ENCODE peak calls at places on chromosomes 7 and 10, in seven cellular contexts. M is endothelial cell, S is thoracic aorta, A is body of pancreas, N is AG04450, I is GM12865, Q is brain microvascular endothelial cell. E is an unnamed sample.

GRCh38 chr10:99659868-99660366 is 608 bp downstream of the ENTPD7 start:
- DNase-seq in M (no peak), S (no peak), A (no peak), N (no peak), I (no peak), Q (no peak), E (no peak)

GRCh38 chr7:4828720-4829383 is 33.0 kb downstream of the PAPOLB start:
- DNase-seq in M (no peak), S (no peak), A (no peak), N (no peak), I (no peak), Q (no peak), E (no peak)

GRCh38 chr10:101162677-101163076 is 31.6 kb downstream of the TLX1 start:
- DNase-seq in M (no peak), S (no peak), A (peak; percentile 18), N (no peak), I (no peak), Q (no peak), E (no peak)

GRCh38 chr10:124568858-124569622 is 107.4 kb downstream of the LHPP start:
- DNase-seq in M (no peak), S (no peak), A (no peak), N (no peak), I (no peak), Q (no peak), E (no peak)

GRCh38 chr10:93379366-93380042 is 102.6 kb downstream of the MYOF start:
- DNase-seq in M (no peak), S (no peak), A (no peak), N (peak; percentile 39), I (peak; percentile 72), Q (peak; percentile 87), E (no peak)

GRCh38 chr7:100801833-100802568 is 25.3 kb downstream of the EPHB4 start:
- DNase-seq in M (no peak), S (no peak), A (peak; percentile 97), N (peak; percentile 49), I (no peak), Q (peak; percentile 26), E (peak; percentile 94)

GRCh38 chr10:121442086-121442485 is 156.2 kb downstream of the FGFR2 start:
- DNase-seq in M (no peak), S (no peak), A (no peak), N (no peak), I (no peak), Q (no peak), E (no peak)

GRCh38 chr10:92156874-92157273 is 134.0 kb downstream of the CPEB3 start:
- DNase-seq in M (no peak), S (no peak), A (no peak), N (no peak), I (no peak), Q (no peak), E (no peak)

GRCh38 chr10:89609730-89610393 is 35.2 kb downstream of the PANK1 start:
- DNase-seq in M (no peak), S (no peak), A (no peak), N (no peak), I (peak; percentile 78), Q (no peak), E (peak; percentile 52)

GRCh38 chr7:159030490-159031134 is 114.1 kb downstream of the VIPR2 start:
- DNase-seq in M (peak; percentile 69), S (no peak), A (peak; percentile 64), N (no peak), I (no peak), Q (peak; percentile 10), E (peak; percentile 67)
- TF ChIP-seq CTCF in M (no peak), S (peak; percentile 61), A (peak; percentile 26), N (no peak), I (no peak), Q (peak; percentile 30), E (peak; percentile 30)

DNA sequence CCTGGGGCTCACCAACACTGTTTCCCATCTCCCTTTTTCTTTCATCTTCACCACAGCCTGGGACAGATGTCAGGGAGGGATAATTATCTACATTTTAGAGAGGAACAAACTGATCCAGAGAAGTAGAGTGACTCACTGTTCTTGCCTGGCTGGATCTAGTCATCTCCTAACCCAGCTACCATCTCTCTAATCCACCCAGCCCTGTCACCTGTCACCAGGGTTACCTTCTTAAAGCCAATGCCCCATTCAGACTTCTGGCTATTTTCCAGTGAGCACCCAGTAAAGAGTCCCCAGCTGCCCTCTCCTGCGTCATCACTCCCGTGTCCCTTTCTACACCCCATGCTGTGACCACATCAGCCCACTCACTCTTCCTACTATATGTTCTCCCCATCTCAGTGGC is 68.4 kb upstream of the DUSP5 start:
- DNase-seq in M (no peak), S (no peak), A (no peak), N (no peak), I (no peak), Q (no peak), E (no peak)
- TF ChIP-seq CTCF in M (no peak), S (no peak), A (no peak), N (no peak), I (no peak), Q (no peak), E (no peak)

DNA sequence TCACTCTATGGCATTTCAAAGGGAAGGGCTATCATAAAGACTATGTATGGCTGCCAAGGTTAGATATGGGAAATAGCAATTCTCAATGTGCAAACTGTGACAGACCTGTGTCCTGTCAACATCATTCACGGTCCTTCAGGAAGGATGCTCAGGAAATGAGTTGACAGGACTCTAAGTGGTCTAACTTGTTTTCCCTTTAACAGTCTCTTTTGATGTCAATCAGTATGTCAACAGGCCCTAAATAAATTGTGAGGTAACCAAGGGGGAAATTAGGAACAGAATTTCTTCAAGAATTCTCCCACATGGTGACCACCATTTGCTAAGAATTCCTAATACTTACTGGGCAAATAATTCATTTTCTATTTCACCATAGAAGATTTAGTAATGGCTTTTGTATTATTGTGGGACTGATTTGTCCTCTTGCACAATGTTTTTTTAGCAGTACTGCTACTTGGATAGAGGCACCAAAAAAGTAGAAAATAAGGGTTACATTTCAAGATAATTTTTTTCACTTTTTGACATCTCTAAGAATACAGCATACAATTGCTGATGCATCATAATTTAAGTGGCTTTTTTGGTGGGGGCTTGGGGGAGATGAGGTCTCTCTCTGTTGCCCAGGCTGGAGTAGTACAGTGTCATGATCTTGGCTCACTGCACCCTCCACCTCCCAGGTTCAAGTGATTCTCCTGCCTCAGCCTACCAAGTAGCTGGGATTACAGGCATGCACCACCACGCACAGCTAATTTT is 275.8 kb downstream of the CACNA2D1 start:
- DNase-seq in M (no peak), S (no peak), A (no peak), N (no peak), I (no peak), Q (no peak), E (no peak)
- TF ChIP-seq CTCF in M (no peak), S (no peak), A (no peak), N (no peak), I (no peak), Q (no peak), E (no peak)

GRCh38 chr7:33089142-33089541 is 20.1 kb downstream of the RP9 start:
- DNase-seq in M (no peak), S (no peak), A (no peak), N (no peak), I (no peak), Q (no peak), E (no peak)

GRCh38 chr7:33087858-33088257 is 21.3 kb downstream of the RP9 start:
- DNase-seq in M (no peak), S (no peak), A (no peak), N (no peak), I (no peak), Q (no peak), E (no peak)

GRCh38 chr7:33093266-33093665 is 15.9 kb downstream of the RP9 start:
- DNase-seq in M (no peak), S (no peak), A (no peak), N (no peak), I (no peak), Q (no peak), E (no peak)

GRCh38 chr7:33091111-33091531 is 18.1 kb downstream of the RP9 start:
- DNase-seq in M (no peak), S (no peak), A (no peak), N (no peak), I (no peak), Q (no peak), E (no peak)

GRCh38 chr7:33091641-33092191 is 17.5 kb downstream of the RP9 start:
- DNase-seq in M (no peak), S (no peak), A (no peak), N (no peak), I (no peak), Q (no peak), E (no peak)
- TF ChIP-seq CTCF in M (no peak), S (no peak), A (no peak), N (no peak), I (no peak), Q (no peak), E (no peak)

GRCh38 chr7:51357821-51358220 is 41.2 kb upstream of the COBL start:
- DNase-seq in M (no peak), S (no peak), A (no peak), N (no peak), I (no peak), Q (no peak), E (no peak)

GRCh38 chr7:51356849-51357516 is 40.4 kb upstream of the COBL start:
- DNase-seq in M (no peak), S (no peak), A (peak; percentile 62), N (no peak), I (no peak), Q (no peak), E (no peak)

GRCh38 chr7:51354434-51354833 is 37.8 kb upstream of the COBL start:
- DNase-seq in M (no peak), S (no peak), A (no peak), N (no peak), I (no peak), Q (no peak), E (no peak)

GRCh38 chr7:51352174-51353145 is 35.9 kb upstream of the COBL start:
- DNase-seq in M (no peak), S (no peak), A (no peak), N (no peak), I (no peak), Q (no peak), E (no peak)

DNA sequence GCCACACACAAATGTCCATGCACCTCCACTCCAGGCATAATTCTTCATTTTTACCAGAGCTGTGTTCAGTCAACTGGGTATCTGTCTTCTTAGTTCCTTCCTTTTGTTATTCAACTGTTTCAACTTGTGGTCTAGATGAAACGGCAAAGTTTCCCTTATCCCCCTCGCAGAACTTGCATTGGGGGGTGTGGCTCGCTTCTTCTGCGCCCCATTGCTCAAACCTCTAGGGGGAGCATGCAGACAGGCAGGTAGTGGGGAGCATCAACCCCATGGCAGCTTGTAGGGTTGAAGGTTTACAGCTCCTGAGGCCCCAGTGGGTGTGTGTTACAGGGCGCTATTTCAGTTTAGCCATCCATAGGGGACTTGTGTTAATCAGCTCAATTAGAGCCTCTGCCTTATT is 38.3 kb upstream of the COBL start:
- DNase-seq in M (no peak), S (no peak), A (no peak), N (no peak), I (no peak), Q (no peak), E (no peak)
- TF ChIP-seq CTCF in M (no peak), S (no peak), A (no peak), N (no peak), I (peak; percentile 11), Q (peak; percentile 14), E (peak; percentile 14)

GRCh38 chr10:60338002-60338564 is 51.6 kb downstream of the ANK3 start:
- DNase-seq in M (no peak), S (no peak), A (no peak), N (no peak), I (no peak), Q (no peak), E (no peak)
- TF ChIP-seq CTCF in M (no peak), S (no peak), A (no peak), N (no peak), I (no peak), Q (no peak), E (no peak)

GRCh38 chr7:107384025-107384424 is 85.8 kb upstream of the GPR22 start:
- DNase-seq in M (no peak), S (no peak), A (no peak), N (no peak), I (peak; percentile 30), Q (no peak), E (no peak)
- TF ChIP-seq CTCF in M (no peak), S (no peak), A (no peak), N (peak; percentile 1), I (peak; percentile 34), Q (peak; percentile 24), E (no peak)

E was measured in Caco-2.